ENCODE peak calls at places on chromosomes 16 and 17, in seven cellular contexts. Y is progenitor cell of endocrine pancreas, I is lower lobe of right lung, D is AG09309, C is HL-60, E is HFF-Myc, G is GM13977. Z is an unnamed sample.

GRCh38 chr16:12874135-12874534 is 27.3 kb upstream of the SHISA9 start:
- DNase-seq in Y (no peak), I (no peak), D (peak), C (no peak), E (no peak), G (no peak), Z (no peak)

GRCh38 chr16:86671486-86672214 is 93.3 kb downstream of the FOXL1 start:
- DNase-seq in Y (no peak), I (no peak), D (no peak), C (no peak), E (no peak), G (no peak), Z (no peak)

GRCh38 chr16:5056347-5056746 is 9.4 kb downstream of the C16orf89 start:
- DNase-seq in Y (no peak), I (no peak), D (no peak), C (peak), E (no peak), G (no peak), Z (peak)

GRCh38 chr17:61766520-61766919 is 96.8 kb downstream of the BRIP1 start:
- DNase-seq in Y (no peak), I (no peak), D (no peak), C (no peak), E (no peak), G (no peak), Z (no peak)

GRCh38 chr16:3610698-3611144 is 685 bp downstream of the SLX4 start:
- DNase-seq in Y (no peak), I (no peak), D (no peak), C (no peak), E (no peak), G (peak), Z (no peak)

GRCh38 chr17:33753452-33753851 is 460.4 kb upstream of the ASIC2 start:
- DNase-seq in Y (no peak), I (no peak), D (no peak), C (peak), E (no peak), G (no peak), Z (peak)

GRCh38 chr16:75097941-75098897 is 18.4 kb downstream of the LDHD start:
- DNase-seq in Y (no peak), I (peak), D (no peak), C (no peak), E (no peak), G (peak), Z (peak)

GRCh38 chr17:50575581-50576210 is 15.2 kb downstream of the CACNA1G start:
- DNase-seq in Y (no peak), I (no peak), D (no peak), C (no peak), E (no peak), G (no peak), Z (peak)

GRCh38 chr17:46056800-46057304 is 57.8 kb downstream of the STH start:
- DNase-seq in Y (no peak), I (no peak), D (peak), C (peak), E (no peak), G (no peak), Z (peak)

GRCh38 chr16:68347605-68348004 is 36.8 kb downstream of the PRMT7 start:
- DNase-seq in Y (no peak), I (no peak), D (no peak), C (no peak), E (no peak), G (no peak), Z (no peak)

GRCh38 chr16:21023509-21024202 is 123.1 kb downstream of the LYRM1 start:
- DNase-seq in Y (no peak), I (no peak), D (no peak), C (peak), E (no peak), G (no peak), Z (peak)

GRCh38 chr17:39144414-39144813 is 7.0 kb downstream of the PLXDC1 start:
- DNase-seq in Y (no peak), I (peak), D (no peak), C (no peak), E (peak), G (no peak), Z (no peak)

GRCh38 chr16:4375717-4376116 is 4.1 kb downstream of the VASN start:
- DNase-seq in Y (no peak), I (no peak), D (no peak), C (no peak), E (no peak), G (no peak), Z (no peak)

GRCh38 chr17:27544350-27545131 is 86.4 kb upstream of the LGALS9 start:
- DNase-seq in Y (no peak), I (no peak), D (no peak), C (peak), E (no peak), G (peak), Z (peak)

GRCh38 chr17:64066709-64067108 is 46.3 kb upstream of the ICAM2 start:
- DNase-seq in Y (no peak), I (no peak), D (no peak), C (no peak), E (no peak), G (no peak), Z (peak)

GRCh38 chr16:10558746-10559641 is 21.4 kb downstream of the EMP2 start:
- DNase-seq in Y (no peak), I (peak), D (no peak), C (no peak), E (no peak), G (no peak), Z (no peak)

GRCh38 chr17:4678448-4679026 is 25.4 kb downstream of the PELP1 start:
- DNase-seq in Y (no peak), I (no peak), D (peak), C (peak), E (peak), G (no peak), Z (peak)

GRCh38 chr16:56911771-56912541 is 20.0 kb upstream of the HERPUD1 start:
- DNase-seq in Y (no peak), I (peak), D (no peak), C (peak), E (no peak), G (peak), Z (no peak)

GRCh38 chr16:56997931-56998330 is 8.6 kb downstream of the NLRC5 start:
- DNase-seq in Y (no peak), I (no peak), D (no peak), C (no peak), E (no peak), G (no peak), Z (no peak)

GRCh38 chr17:4806770-4807533 is at the start of gene PLD2:
- DNase-seq in Y (peak), I (peak), D (no peak), C (peak), E (no peak), G (peak), Z (peak)

GRCh38 chr17:80824549-80825470 is 166.8 kb upstream of the CHMP6 start:
- DNase-seq in Y (no peak), I (peak), D (no peak), C (no peak), E (no peak), G (no peak), Z (no peak)

GRCh38 chr16:77289331-77289809 is 90.2 kb downstream of the SYCE1L start:
- DNase-seq in Y (no peak), I (no peak), D (peak), C (no peak), E (no peak), G (no peak), Z (no peak)

GRCh38 chr16:47059991-47060390 is 83.8 kb downstream of the NETO2 start:
- DNase-seq in Y (no peak), I (no peak), D (no peak), C (no peak), E (no peak), G (no peak), Z (no peak)

GRCh38 chr17:42535400-42536047 is 517 bp upstream of the NAGLU start:
- DNase-seq in Y (no peak), I (no peak), D (no peak), C (no peak), E (no peak), G (no peak), Z (no peak)

GRCh38 chr16:12084436-12084835 is 107.9 kb downstream of the SNX29 start:
- DNase-seq in Y (no peak), I (peak), D (no peak), C (no peak), E (no peak), G (no peak), Z (no peak)

GRCh38 chr17:60249517-60249826 is 99.7 kb downstream of the CA4 start:
- DNase-seq in Y (no peak), I (no peak), D (no peak), C (no peak), E (no peak), G (no peak), Z (no peak)

GRCh38 chr16:65832269-65832668 is 534.2 kb upstream of the CDH5 start:
- DNase-seq in Y (no peak), I (no peak), D (no peak), C (no peak), E (no peak), G (no peak), Z (no peak)

GRCh38 chr16:46715769-46716305 is 26.4 kb downstream of the ORC6 start:
- DNase-seq in Y (no peak), I (no peak), D (no peak), C (no peak), E (no peak), G (no peak), Z (no peak)

GRCh38 chr17:48840441-48840840 is 9.6 kb downstream of the CALCOCO2 start:
- DNase-seq in Y (no peak), I (no peak), D (no peak), C (no peak), E (no peak), G (no peak), Z (no peak)

DNA sequence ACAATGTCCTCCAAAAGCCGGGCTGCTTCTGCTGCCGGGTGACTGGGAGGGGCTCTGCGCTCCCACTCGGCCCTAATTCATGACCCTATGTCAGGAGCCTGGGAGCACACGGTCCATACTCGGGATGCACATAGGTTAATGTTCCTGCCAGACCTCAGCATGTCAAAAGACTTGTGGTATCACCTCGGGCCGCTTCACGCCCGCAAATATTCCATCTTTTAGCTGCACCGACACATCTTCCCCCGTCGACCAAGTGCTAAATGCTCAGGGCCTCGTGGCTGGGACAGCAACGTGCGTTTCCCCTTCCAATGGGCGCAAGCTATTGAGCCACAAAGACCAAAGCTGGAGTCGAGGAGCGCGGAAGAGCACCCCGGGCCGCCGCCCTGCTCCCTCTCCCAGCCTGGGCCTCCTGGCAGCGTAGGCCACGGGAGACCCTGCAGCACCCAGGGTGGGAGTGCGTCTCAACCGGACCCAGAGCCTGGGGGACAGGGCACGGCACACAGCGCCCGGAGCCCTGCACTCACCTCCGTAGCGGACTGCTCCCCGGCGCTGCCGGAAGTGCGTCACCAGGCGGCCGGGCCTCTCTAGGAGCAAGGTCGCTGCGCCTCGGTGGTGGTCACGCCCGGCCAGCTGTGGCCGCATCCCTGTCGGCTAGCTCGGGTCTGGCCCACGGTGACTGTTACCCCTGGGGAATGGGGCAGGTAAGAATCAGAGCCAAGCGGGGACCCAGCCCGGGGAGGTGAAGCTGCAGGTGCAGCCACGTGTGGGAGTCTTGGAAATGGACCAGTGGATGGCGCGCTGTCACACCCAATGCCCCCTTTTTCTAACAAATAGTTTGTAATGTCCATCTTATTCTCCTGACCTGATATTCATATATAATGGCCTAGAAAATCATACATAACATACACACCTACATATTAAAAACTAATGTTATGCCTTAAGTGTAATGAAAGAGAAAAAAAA is at the start of gene ZNF23:
- DNase-seq in Y (peak), I (peak), D (no peak), C (peak), E (no peak), G (peak), Z (peak)
- TF ChIP-seq CTCF in Y (no peak), I (peak), D (no peak), C (no peak), E (no peak), G (peak), Z (peak)

DNA sequence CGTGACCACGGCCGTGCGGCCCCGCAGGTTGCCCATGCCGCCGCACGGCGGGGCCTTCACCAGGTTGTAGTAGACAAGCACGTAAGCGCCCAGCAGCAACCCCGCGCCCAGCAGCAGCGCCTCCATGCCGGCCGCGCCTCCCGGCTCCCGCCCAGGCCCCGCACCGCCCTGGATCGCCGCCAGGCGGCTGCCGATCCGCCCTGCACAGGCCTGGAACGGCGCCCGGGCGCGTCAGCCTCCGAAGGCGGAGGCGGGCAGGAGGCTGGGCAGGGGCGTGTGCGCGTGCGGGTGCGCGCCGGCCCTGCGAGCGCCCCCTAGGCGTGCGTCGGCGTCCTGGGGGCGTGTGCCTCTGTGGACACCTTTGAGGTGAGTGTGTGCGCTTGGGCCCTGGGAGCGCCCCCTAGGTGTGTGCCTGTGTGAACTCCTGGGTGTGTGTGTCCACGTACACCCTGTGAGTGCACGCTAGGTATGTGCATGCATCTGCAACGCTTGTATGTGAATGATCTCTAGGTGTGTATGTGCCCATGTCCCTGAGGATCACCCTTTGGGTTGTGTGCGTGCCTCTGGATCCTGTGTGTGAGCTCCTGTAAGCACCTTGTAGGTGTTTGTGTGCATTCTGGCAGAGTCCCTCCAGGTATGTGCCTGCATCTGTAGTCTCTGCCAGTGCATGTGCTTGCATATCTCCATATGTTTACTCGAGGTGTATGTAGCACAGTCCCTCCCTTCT is at the start of gene DHRS13:
- DNase-seq in Y (peak), I (peak), D (no peak), C (peak), E (peak), G (peak), Z (peak)
- TF ChIP-seq CTCF in Y (peak), I (peak), D (peak), C (peak), E (peak), G (peak), Z (peak)

GRCh38 chr16:1691276-1691675 is 13.2 kb downstream of the JPT2 start:
- DNase-seq in Y (no peak), I (no peak), D (no peak), C (no peak), E (no peak), G (no peak), Z (no peak)
- TF ChIP-seq CTCF in Y (no peak), I (no peak), D (peak), C (no peak), E (no peak), G (no peak), Z (no peak)

GRCh38 chr16:15521758-15522509 is 87.5 kb downstream of the BMERB1 start:
- DNase-seq in Y (no peak), I (no peak), D (no peak), C (no peak), E (no peak), G (no peak), Z (no peak)

GRCh38 chr16:15521390-15521757 is 87.0 kb downstream of the BMERB1 start:
- DNase-seq in Y (no peak), I (no peak), D (no peak), C (no peak), E (no peak), G (no peak), Z (no peak)

GRCh38 chr16:15524966-15525365 is 90.6 kb downstream of the BMERB1 start:
- DNase-seq in Y (no peak), I (no peak), D (no peak), C (no peak), E (no peak), G (no peak), Z (no peak)

GRCh38 chr16:15523939-15524338 is 89.6 kb downstream of the BMERB1 start:
- DNase-seq in Y (no peak), I (no peak), D (no peak), C (no peak), E (no peak), G (no peak), Z (no peak)

DNA sequence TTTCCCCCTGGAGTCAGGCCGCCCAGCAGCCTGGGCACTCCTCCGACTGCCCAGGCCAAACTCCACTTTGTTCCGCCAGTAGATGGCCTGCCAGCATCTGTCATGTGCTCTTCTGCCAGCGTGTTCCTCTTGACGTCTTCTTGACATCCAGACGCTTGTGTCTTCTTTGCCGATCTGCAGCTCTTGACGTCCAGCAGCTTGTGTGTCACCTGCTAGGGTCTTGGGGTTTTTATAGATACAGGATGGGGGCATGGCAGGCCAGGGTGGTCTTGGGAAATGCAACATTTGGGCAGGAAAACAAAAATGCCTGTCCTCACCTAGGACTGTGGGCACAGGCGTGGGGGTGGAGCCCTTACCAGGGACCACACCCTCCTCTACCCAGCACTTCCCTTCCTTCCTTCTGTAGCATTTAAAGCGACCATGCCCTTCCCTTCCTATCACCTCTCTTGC is 88.7 kb downstream of the BMERB1 start:
- DNase-seq in Y (no peak), I (peak), D (no peak), C (peak), E (no peak), G (no peak), Z (no peak)
- TF ChIP-seq CTCF in Y (no peak), I (no peak), D (no peak), C (peak), E (no peak), G (peak), Z (no peak)

GRCh38 chr17:2402517-2402916 is 1.7 kb upstream of the MNT start:
- DNase-seq in Y (no peak), I (peak), D (no peak), C (no peak), E (no peak), G (no peak), Z (no peak)

GRCh38 chr17:2399572-2400473 is 1.0 kb downstream of the MNT start:
- DNase-seq in Y (peak), I (peak), D (peak), C (peak), E (no peak), G (peak), Z (peak)

GRCh38 chr17:2400474-2400866 is 390 bp downstream of the MNT start:
- DNase-seq in Y (peak), I (peak), D (no peak), C (peak), E (no peak), G (peak), Z (peak)

GRCh38 chr17:2401426-2402221 is 764 bp upstream of the MNT start:
- DNase-seq in Y (peak), I (peak), D (peak), C (peak), E (peak), G (peak), Z (peak)

GRCh38 chr17:2400877-2401425 is at the start of gene MNT:
- DNase-seq in Y (peak), I (peak), D (peak), C (peak), E (no peak), G (peak), Z (peak)
- TF ChIP-seq CTCF in Y (no peak), I (peak), D (no peak), C (no peak), E (no peak), G (no peak), Z (no peak)

DNA sequence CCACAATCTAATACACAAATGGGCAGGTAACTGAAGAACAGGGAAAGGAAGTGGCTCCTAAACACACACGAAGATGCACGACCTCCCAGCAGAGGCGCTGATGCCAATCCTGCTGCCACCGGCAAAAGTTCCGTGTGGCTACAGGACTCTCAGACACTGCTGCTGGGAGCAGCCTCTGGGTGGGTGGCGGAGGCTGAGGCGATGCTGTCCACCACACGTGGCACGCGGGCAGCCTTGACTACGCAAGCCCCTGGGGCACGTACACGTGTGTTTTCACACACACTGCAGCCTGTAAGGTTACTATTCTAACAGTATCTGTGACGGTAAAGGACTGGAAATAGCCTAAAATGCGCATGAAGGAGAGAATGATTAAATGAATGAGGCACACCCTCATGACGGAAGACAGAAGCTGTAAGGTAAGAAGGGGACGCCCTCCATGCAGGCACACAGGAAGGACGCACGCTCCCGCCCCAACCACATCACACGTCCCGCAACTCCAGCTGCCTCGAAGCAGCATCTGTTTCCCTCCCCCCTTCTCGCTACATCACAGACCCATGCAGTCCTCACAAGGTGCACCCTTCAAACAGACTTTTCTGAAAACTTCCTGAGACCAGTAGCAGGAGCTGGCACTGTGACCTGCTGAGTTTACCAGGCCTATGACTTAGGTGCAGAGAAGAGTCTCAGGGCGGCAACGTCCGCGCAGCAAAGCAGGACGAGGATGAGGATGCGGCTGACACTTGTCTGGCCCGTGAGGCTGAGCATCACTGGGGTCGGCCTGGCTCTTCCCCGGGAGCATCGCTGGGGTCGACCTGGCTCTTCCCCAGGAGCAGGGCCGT is 28.7 kb upstream of the FASN start:
- DNase-seq in Y (no peak), I (no peak), D (no peak), C (no peak), E (no peak), G (no peak), Z (peak)
- TF ChIP-seq CTCF in Y (no peak), I (no peak), D (no peak), C (no peak), E (no peak), G (no peak), Z (peak)